ENCODE peak calls at places on chromosomes 7 and 10, in six cellular contexts. K is AG10803, E is amygdala, L is fibroblast of mammary gland, X is NCI-H1417, J is GM23248. B is an unnamed sample.

GRCh38 chr7:99631311-99632109 is 14.8 kb downstream of the ZSCAN25 start:
- DNase-seq in K (no peak), E (peak; percentile 33), L (peak; percentile 55), X (no peak), J (peak; percentile 38), B (peak; percentile 41)

GRCh38 chr10:133438711-133439273 is 14.4 kb upstream of the SPRN start:
- DNase-seq in K (no peak), E (no peak), L (peak; percentile 28), X (peak; percentile 1), J (peak; percentile 49), B (no peak)

GRCh38 chr7:129110575-129111376 is 33.7 kb upstream of the TSPAN33 start:
- DNase-seq in K (no peak), E (no peak), L (no peak), X (no peak), J (no peak), B (no peak)

GRCh38 chr7:55348502-55348901 is 16.6 kb upstream of the LANCL2 start:
- DNase-seq in K (peak; percentile 39), E (no peak), L (peak; percentile 69), X (no peak), J (peak; percentile 79), B (no peak)

GRCh38 chr7:128221929-128222403 is 19.1 kb upstream of the LEP start:
- DNase-seq in K (peak; percentile 90), E (no peak), L (peak; percentile 90), X (no peak), J (peak; percentile 91), B (no peak)

GRCh38 chr10:68406111-68406814 is 814 bp downstream of the RUFY2 start:
- DNase-seq in K (peak; percentile 87), E (no peak), L (peak; percentile 48), X (peak; percentile 13), J (peak; percentile 92), B (no peak)

GRCh38 chr7:107201795-107202450 is 33.1 kb downstream of the HBP1 start:
- DNase-seq in K (no peak), E (no peak), L (peak; percentile 31), X (peak; percentile 24), J (peak; percentile 45), B (peak; percentile 19)

GRCh38 chr10:95408148-95408930 is 117.5 kb upstream of the PDLIM1 start:
- DNase-seq in K (peak; percentile 29), E (no peak), L (peak; percentile 38), X (no peak), J (peak; percentile 9), B (no peak)

GRCh38 chr7:20218261-20218660 is 1.1 kb upstream of the MACC1 start:
- DNase-seq in K (no peak), E (no peak), L (no peak), X (no peak), J (no peak), B (no peak)

GRCh38 chr10:6148251-6148691 is 54.5 kb upstream of the PFKFB3 start:
- DNase-seq in K (no peak), E (no peak), L (no peak), X (no peak), J (no peak), B (no peak)

GRCh38 chr7:79593819-79594218 is 140.4 kb upstream of the MAGI2 start:
- DNase-seq in K (no peak), E (no peak), L (peak; percentile 1), X (no peak), J (no peak), B (no peak)

GRCh38 chr7:81515009-81515408 is 254.8 kb downstream of the HGF start:
- DNase-seq in K (peak; percentile 25), E (no peak), L (peak; percentile 85), X (no peak), J (peak; percentile 33), B (no peak)